ENCODE peak calls at places on chromosomes 12 and 14, in five cellular contexts. X is EH, V is thyroid gland, U is lower leg skin, I is T-helper 9 cell. D is an unnamed sample.

GRCh38 chr12:51075390-51075789 is 8.0 kb downstream of the CSRNP2 start:
- DNase-seq in X (no peak), V (no peak), U (no peak), I (no peak), D (no peak)

GRCh38 chr14:68932686-68933085 is 46.4 kb downstream of the ACTN1 start:
- DNase-seq in V (no peak), X (no peak), U (no peak), I (no peak), D (no peak)

GRCh38 chr12:69868695-69869094 is 43.7 kb downstream of the MYRFL start:
- DNase-seq in V (no peak), I (no peak), U (no peak), X (no peak), D (no peak)

GRCh38 chr12:100823988-100824387 is 29.4 kb downstream of the ANO4 start:
- DNase-seq in V (no peak), U (no peak), I (no peak), X (peak; percentile 91), D (no peak)

GRCh38 chr12:27964123-27964522 is 8.4 kb downstream of the PTHLH start:
- DNase-seq in X (no peak), U (no peak), V (no peak), I (no peak), D (no peak)

GRCh38 chr14:31712244-31713127 is 151.3 kb downstream of the NUBPL start:
- DNase-seq in V (no peak), I (no peak), X (no peak), U (no peak), D (no peak)

GRCh38 chr12:1646908-1647669 is 18.1 kb downstream of the WNT5B start:
- DNase-seq in X (no peak), I (no peak), U (no peak), V (no peak), D (no peak)

GRCh38 chr12:6281081-6281809 is 29.2 kb upstream of the PLEKHG6 start:
- DNase-seq in X (peak; percentile 64), U (no peak), I (no peak), V (no peak), D (no peak)

GRCh38 chr12:45705404-45705803 is 24.1 kb upstream of the ARID2 start:
- DNase-seq in I (no peak), U (no peak), V (no peak), X (no peak), D (no peak)

GRCh38 chr14:100536721-100537700 is 50.2 kb downstream of the BEGAIN start:
- DNase-seq in I (no peak), V (peak; percentile 1), X (no peak), U (peak; percentile 8), D (peak; percentile 44)

GRCh38 chr14:104594310-104595046 is 10.1 kb downstream of the TMEM179 start:
- DNase-seq in V (no peak), U (no peak), X (no peak), I (no peak), D (no peak)

GRCh38 chr14:99521176-99522024 is 40.2 kb downstream of the CCNK start:
- DNase-seq in V (peak; percentile 2), X (no peak), I (no peak), U (no peak), D (no peak)

GRCh38 chr12:118302053-118302452 is 70.7 kb downstream of the TAOK3 start:
- DNase-seq in X (peak; percentile 63), I (no peak), V (peak; percentile 83), U (no peak), D (no peak)

GRCh38 chr14:56686416-56686815 is 106.8 kb downstream of the TMEM260 start:
- DNase-seq in X (no peak), I (no peak), V (peak; percentile 75), U (no peak), D (no peak)

GRCh38 chr14:96811985-96812667 is 14.9 kb downstream of the VRK1 start:
- DNase-seq in I (no peak), U (no peak), X (no peak), V (no peak), D (no peak)

GRCh38 chr14:90721619-90722305 is 94.5 kb downstream of the TTC7B start:
- DNase-seq in U (no peak), I (no peak), V (no peak), X (no peak), D (no peak)

GRCh38 chr12:49055978-49056754 is 4.4 kb downstream of the KMT2D start:
- DNase-seq in I (peak; percentile 24), V (peak; percentile 46), X (peak; percentile 84), U (peak; percentile 82), D (peak; percentile 77)

GRCh38 chr12:15558915-15559528 is 230.2 kb downstream of the EPS8 start:
- DNase-seq in I (no peak), U (no peak), V (no peak), X (peak; percentile 95), D (no peak)

GRCh38 chr14:74941676-74942097 is 13.7 kb downstream of the PGF start:
- DNase-seq in I (peak; percentile 37), V (peak; percentile 45), X (peak; percentile 72), U (peak; percentile 71), D (peak; percentile 75)

GRCh38 chr12:113478351-113479011 is 6.8 kb upstream of the LHX5 start:
- DNase-seq in X (no peak), V (no peak), U (no peak), I (no peak), D (no peak)

GRCh38 chr14:96166475-96167223 is 38.0 kb upstream of the BDKRB2 start:
- DNase-seq in U (no peak), X (peak; percentile 73), I (no peak), V (no peak), D (peak; percentile 48)

GRCh38 chr14:74661726-74662450 is 49.9 kb upstream of the LTBP2 start:
- DNase-seq in V (peak; percentile 10), I (no peak), U (peak; percentile 77), X (no peak), D (peak; percentile 80)

GRCh38 chr12:124370384-124370783 is 75.5 kb downstream of the RFLNA start:
- DNase-seq in I (no peak), U (no peak), V (no peak), X (no peak), D (no peak)

GRCh38 chr12:124919646-124920352 is 5.3 kb upstream of the UBC start:
- DNase-seq in X (no peak), V (no peak), I (no peak), U (no peak), D (no peak)

GRCh38 chr12:19002192-19002591 is 127.3 kb upstream of the PLEKHA5 start:
- DNase-seq in U (no peak), X (no peak), I (no peak), V (no peak), D (no peak)

GRCh38 chr12:56759270-56759908 is 3.7 kb upstream of the HSD17B6 start:
- DNase-seq in X (no peak), U (no peak), I (no peak), V (no peak), D (no peak)

GRCh38 chr12:20489645-20490044 is 121.3 kb downstream of the PDE3A start:
- DNase-seq in V (no peak), I (no peak), U (no peak), X (peak; percentile 32), D (no peak)